ENCODE peak calls at places on chromosomes 13 and 19, in seven cellular contexts. D, W, J, Q, P, V and X are unnamed samples.

GRCh38 chr13:67095621-67096020 is 134.5 kb downstream of the PCDH9 start:
- DNase-seq in Q (no peak), D (no peak), W (no peak), P (no peak), J (no peak), V (no peak), X (no peak)

GRCh38 chr13:53198017-53198416 is 169.4 kb downstream of the OLFM4 start:
- DNase-seq in D (no peak), W (no peak), Q (no peak), V (no peak), J (no peak), P (no peak), X (no peak)

GRCh38 chr19:4172861-4173473 is 9.4 kb downstream of the SIRT6 start:
- DNase-seq in W (peak), P (peak), Q (no peak), V (peak), D (peak), J (peak), X (no peak)

GRCh38 chr13:81602236-81602635 is 1261.3 kb upstream of the SPRY2 start:
- DNase-seq in Q (no peak), J (no peak), W (no peak), V (no peak), D (no peak), P (no peak), X (no peak)

GRCh38 chr19:1068111-1069001 is 1.4 kb downstream of the ARHGAP45 start:
- DNase-seq in Q (no peak), W (no peak), J (peak), V (peak), D (no peak), P (no peak), X (no peak)

GRCh38 chr19:19447536-19448237 is 42.2 kb downstream of the GATAD2A start:
- DNase-seq in J (peak), W (no peak), P (no peak), D (no peak), V (peak), Q (no peak), X (no peak)

GRCh38 chr19:4814625-4815425 is 16.7 kb downstream of the TICAM1 start:
- DNase-seq in Q (no peak), W (no peak), P (no peak), D (no peak), J (no peak), V (no peak), X (no peak)

GRCh38 chr13:111919826-111920225 is 147.1 kb upstream of the SOX1 start:
- DNase-seq in W (no peak), J (no peak), D (no peak), V (no peak), Q (no peak), P (no peak), X (no peak)

GRCh38 chr19:41085748-41086415 is 2.4 kb upstream of the CYP2A13 start:
- DNase-seq in Q (no peak), D (no peak), P (no peak), W (no peak), J (no peak), V (no peak), X (no peak)

GRCh38 chr19:57816652-57817051 is 1.9 kb upstream of the ZNF552 start:
- DNase-seq in J (no peak), Q (no peak), D (no peak), V (no peak), P (no peak), W (peak), X (no peak)

GRCh38 chr19:33513424-33513823 is 8.2 kb downstream of the PEPD start:
- DNase-seq in V (no peak), Q (no peak), P (no peak), W (no peak), J (no peak), D (no peak), X (no peak)

GRCh38 chr19:4337906-4338440 is 654 bp downstream of the STAP2 start:
- DNase-seq in J (no peak), V (no peak), Q (peak), P (no peak), W (no peak), D (no peak), X (peak)

GRCh38 chr19:39832341-39833083 is 1.4 kb downstream of the DYRK1B start:
- DNase-seq in P (no peak), W (no peak), Q (no peak), D (no peak), J (no peak), V (no peak), X (no peak)

GRCh38 chr19:13234518-13234917 is 84.3 kb downstream of the IER2 start:
- DNase-seq in D (no peak), Q (peak), W (peak), V (no peak), J (peak), P (no peak), X (peak)

GRCh38 chr19:40241809-40242384 is 15.4 kb upstream of the CCNP start:
- DNase-seq in V (no peak), P (peak), Q (no peak), D (no peak), J (no peak), W (no peak), X (no peak)

GRCh38 chr13:37648604-37649003 is 50.0 kb upstream of the POSTN start:
- DNase-seq in Q (no peak), W (no peak), D (no peak), V (no peak), J (no peak), P (no peak), X (peak)

GRCh38 chr13:78169386-78169785 is 250.8 kb upstream of the EDNRB start:
- DNase-seq in P (no peak), J (no peak), D (no peak), Q (no peak), W (no peak), V (no peak), X (no peak)

GRCh38 chr19:17779281-17779930 is 15.5 kb upstream of the B3GNT3 start:
- DNase-seq in V (no peak), W (peak), J (no peak), Q (no peak), P (peak), D (no peak), X (no peak)

GRCh38 chr19:45879055-45879454 is 6.9 kb downstream of the IRF2BP1 start:
- DNase-seq in P (no peak), V (no peak), J (no peak), D (no peak), W (no peak), Q (no peak), X (no peak)

GRCh38 chr19:55146078-55146647 is 2.8 kb downstream of the TNNT1 start:
- DNase-seq in Q (no peak), W (peak), P (no peak), D (no peak), V (no peak), J (peak), X (peak)

GRCh38 chr19:51367565-51368365 is 1.0 kb downstream of the CLDND2 start:
- DNase-seq in W (peak), V (peak), J (peak), Q (peak), D (peak), P (peak), X (peak)

GRCh38 chr13:34114581-34114980 is 296.6 kb downstream of the RFC3 start:
- DNase-seq in V (no peak), P (no peak), Q (no peak), D (no peak), W (no peak), J (no peak), X (no peak)

GRCh38 chr19:10538204-10538603 is 5.5 kb upstream of the ATG4D start:
- DNase-seq in P (no peak), J (no peak), Q (no peak), W (no peak), V (no peak), D (no peak), X (no peak)

GRCh38 chr19:46221981-46222610 is 7.4 kb upstream of the IGFL1 start:
- DNase-seq in J (no peak), Q (no peak), P (no peak), D (no peak), V (no peak), W (peak), X (peak)

GRCh38 chr19:56149656-56150038 is 8.6 kb downstream of the ZNF444 start:
- DNase-seq in J (no peak), P (no peak), D (no peak), W (no peak), V (no peak), Q (no peak), X (no peak)

GRCh38 chr13:79404985-79405384 is 1.1 kb downstream of the RBM26 start:
- DNase-seq in V (no peak), J (no peak), W (no peak), Q (no peak), P (no peak), D (no peak), X (no peak)

GRCh38 chr19:13794388-13794751 is 873 bp upstream of the ZSWIM4 start:
- DNase-seq in V (no peak), W (peak), J (no peak), Q (no peak), P (no peak), D (no peak), X (peak)

GRCh38 chr19:45514376-45515051 is 7.2 kb downstream of the VASP start:
- DNase-seq in W (no peak), Q (peak), D (no peak), J (no peak), P (no peak), V (no peak), X (no peak)

GRCh38 chr13:70424428-70424827 is 316.2 kb upstream of the KLHL1 start:
- DNase-seq in V (no peak), J (no peak), W (no peak), P (no peak), Q (no peak), D (no peak), X (no peak)